ENCODE peak calls at places on chromosomes 11 and 22, in seven cellular contexts. One of them, this sample, is unnamed.
A peak's percentile ranks its signal among the peaks of the same experiment; 100 is the strongest.

GRCh38 chr22:24208012-24208749 is 26.9 kb downstream of the SUSD2 start:
- DNase-seq in mucosa of descending colon: no peak
- DNase-seq in esophagus squamous epithelium: no peak
- DNase-seq in foreskin fibroblast: peak; percentile 96
- DNase-seq in epithelial cell of esophagus: peak; percentile 97
- DNase-seq in cardiac muscle cell: no peak
- DNase-seq in neural progenitor cell: no peak
- DNase-seq in this sample: peak; percentile 96

GRCh38 chr11:28701760-28702449 is 593.7 kb downstream of the METTL15 start:
- DNase-seq in esophagus squamous epithelium: no peak
- DNase-seq in neural progenitor cell: no peak
- DNase-seq in mucosa of descending colon: no peak
- DNase-seq in epithelial cell of esophagus: peak; percentile 72
- DNase-seq in cardiac muscle cell: no peak
- DNase-seq in foreskin fibroblast: peak; percentile 29
- DNase-seq in this sample: no peak

GRCh38 chr11:105986554-105986953 is 35.5 kb downstream of the MSANTD4 start:
- DNase-seq in mucosa of descending colon: no peak
- DNase-seq in cardiac muscle cell: no peak
- DNase-seq in foreskin fibroblast: no peak
- DNase-seq in neural progenitor cell: no peak
- DNase-seq in esophagus squamous epithelium: no peak
- DNase-seq in epithelial cell of esophagus: no peak
- DNase-seq in this sample: no peak

GRCh38 chr11:66470015-66470414 is 3.3 kb downstream of the PELI3 start:
- DNase-seq in foreskin fibroblast: no peak
- DNase-seq in epithelial cell of esophagus: no peak
- DNase-seq in cardiac muscle cell: no peak
- DNase-seq in esophagus squamous epithelium: no peak
- DNase-seq in neural progenitor cell: no peak
- DNase-seq in mucosa of descending colon: no peak
- DNase-seq in this sample: no peak

GRCh38 chr22:40240160-40240559 is 62.4 kb downstream of the TNRC6B start:
- DNase-seq in epithelial cell of esophagus: no peak
- DNase-seq in foreskin fibroblast: no peak
- DNase-seq in cardiac muscle cell: no peak
- DNase-seq in esophagus squamous epithelium: no peak
- DNase-seq in mucosa of descending colon: no peak
- DNase-seq in neural progenitor cell: peak; percentile 75
- DNase-seq in this sample: no peak

GRCh38 chr11:80846979-80847378 is 1406.1 kb upstream of the TENM4 start:
- DNase-seq in epithelial cell of esophagus: no peak
- DNase-seq in neural progenitor cell: no peak
- DNase-seq in mucosa of descending colon: no peak
- DNase-seq in esophagus squamous epithelium: no peak
- DNase-seq in foreskin fibroblast: no peak
- DNase-seq in cardiac muscle cell: no peak
- DNase-seq in this sample: no peak

GRCh38 chr11:84437129-84438123 is 1151.3 kb upstream of the CCDC90B start:
- DNase-seq in foreskin fibroblast: peak; percentile 0
- DNase-seq in mucosa of descending colon: no peak
- DNase-seq in esophagus squamous epithelium: no peak
- DNase-seq in neural progenitor cell: peak; percentile 66
- DNase-seq in epithelial cell of esophagus: peak; percentile 45
- DNase-seq in cardiac muscle cell: peak; percentile 53
- DNase-seq in this sample: no peak

GRCh38 chr11:60182546-60183330 is at the start of gene MS4A6A:
- DNase-seq in cardiac muscle cell: no peak
- DNase-seq in esophagus squamous epithelium: no peak
- DNase-seq in mucosa of descending colon: no peak
- DNase-seq in foreskin fibroblast: no peak
- DNase-seq in epithelial cell of esophagus: peak; percentile 57
- DNase-seq in neural progenitor cell: no peak
- DNase-seq in this sample: no peak

GRCh38 chr22:36741204-36741793 is 34.6 kb downstream of the IFT27 start:
- DNase-seq in esophagus squamous epithelium: no peak
- DNase-seq in cardiac muscle cell: no peak
- DNase-seq in neural progenitor cell: peak; percentile 30
- DNase-seq in foreskin fibroblast: no peak
- DNase-seq in epithelial cell of esophagus: no peak
- DNase-seq in mucosa of descending colon: no peak
- DNase-seq in this sample: no peak

GRCh38 chr11:111303476-111303875 is 5.1 kb downstream of the POU2AF3 start:
- DNase-seq in cardiac muscle cell: no peak
- DNase-seq in mucosa of descending colon: peak; percentile 48
- DNase-seq in esophagus squamous epithelium: no peak
- DNase-seq in neural progenitor cell: no peak
- DNase-seq in foreskin fibroblast: no peak
- DNase-seq in epithelial cell of esophagus: peak; percentile 21
- DNase-seq in this sample: no peak

GRCh38 chr11:36591433-36591832 is 2.9 kb upstream of the IFTAP start:
- DNase-seq in foreskin fibroblast: no peak
- DNase-seq in esophagus squamous epithelium: no peak
- DNase-seq in mucosa of descending colon: no peak
- DNase-seq in cardiac muscle cell: no peak
- DNase-seq in epithelial cell of esophagus: no peak
- DNase-seq in neural progenitor cell: no peak
- DNase-seq in this sample: no peak

GRCh38 chr11:48237727-48238126 is 7.2 kb upstream of the OR4X2 start:
- DNase-seq in foreskin fibroblast: no peak
- DNase-seq in epithelial cell of esophagus: no peak
- DNase-seq in cardiac muscle cell: no peak
- DNase-seq in neural progenitor cell: no peak
- DNase-seq in mucosa of descending colon: no peak
- DNase-seq in esophagus squamous epithelium: no peak
- DNase-seq in this sample: no peak

GRCh38 chr11:117316197-117316961 is at the start of gene BACE1:
- DNase-seq in epithelial cell of esophagus: peak; percentile 74
- DNase-seq in mucosa of descending colon: peak; percentile 78
- DNase-seq in cardiac muscle cell: peak; percentile 93
- DNase-seq in neural progenitor cell: peak; percentile 96
- DNase-seq in esophagus squamous epithelium: no peak
- DNase-seq in foreskin fibroblast: peak; percentile 93
- DNase-seq in this sample: peak; percentile 66

GRCh38 chr11:64206457-64207246 is at the start of gene FERMT3:
- DNase-seq in neural progenitor cell: no peak
- DNase-seq in mucosa of descending colon: peak; percentile 90
- DNase-seq in esophagus squamous epithelium: no peak
- DNase-seq in epithelial cell of esophagus: no peak
- DNase-seq in foreskin fibroblast: no peak
- DNase-seq in cardiac muscle cell: no peak
- DNase-seq in this sample: no peak

GRCh38 chr11:107916671-107917241 is 11.5 kb upstream of the RAB39A start:
- DNase-seq in neural progenitor cell: peak; percentile 75
- DNase-seq in epithelial cell of esophagus: peak; percentile 37
- DNase-seq in mucosa of descending colon: peak; percentile 55
- DNase-seq in esophagus squamous epithelium: no peak
- DNase-seq in foreskin fibroblast: peak; percentile 10
- DNase-seq in cardiac muscle cell: peak; percentile 68
- DNase-seq in this sample: no peak

GRCh38 chr11:75346912-75347647 is 4.4 kb downstream of the ARRB1 start:
- DNase-seq in mucosa of descending colon: no peak
- DNase-seq in esophagus squamous epithelium: no peak
- DNase-seq in neural progenitor cell: no peak
- DNase-seq in cardiac muscle cell: no peak
- DNase-seq in foreskin fibroblast: peak; percentile 54
- DNase-seq in epithelial cell of esophagus: no peak
- DNase-seq in this sample: no peak

GRCh38 chr11:97732011-97732632 is 1288.6 kb upstream of the CNTN5 start:
- DNase-seq in epithelial cell of esophagus: peak; percentile 40
- DNase-seq in foreskin fibroblast: no peak
- DNase-seq in esophagus squamous epithelium: no peak
- DNase-seq in cardiac muscle cell: no peak
- DNase-seq in mucosa of descending colon: no peak
- DNase-seq in neural progenitor cell: no peak
- DNase-seq in this sample: no peak

GRCh38 chr11:819129-819931 is 616 bp downstream of the PNPLA2 start:
- DNase-seq in esophagus squamous epithelium: peak; percentile 62
- DNase-seq in neural progenitor cell: peak; percentile 98
- DNase-seq in mucosa of descending colon: peak; percentile 96
- DNase-seq in epithelial cell of esophagus: peak; percentile 92
- DNase-seq in cardiac muscle cell: peak; percentile 98
- DNase-seq in foreskin fibroblast: peak; percentile 96
- DNase-seq in this sample: peak; percentile 44

GRCh38 chr11:58926251-58926650 is 13.0 kb upstream of the GLYATL1 start:
- DNase-seq in epithelial cell of esophagus: no peak
- DNase-seq in foreskin fibroblast: no peak
- DNase-seq in cardiac muscle cell: no peak
- DNase-seq in mucosa of descending colon: no peak
- DNase-seq in neural progenitor cell: no peak
- DNase-seq in esophagus squamous epithelium: no peak
- DNase-seq in this sample: no peak

GRCh38 chr11:12777208-12777874 is 103.1 kb downstream of the TEAD1 start:
- DNase-seq in cardiac muscle cell: no peak
- DNase-seq in esophagus squamous epithelium: no peak
- DNase-seq in mucosa of descending colon: no peak
- DNase-seq in neural progenitor cell: no peak
- DNase-seq in foreskin fibroblast: peak; percentile 82
- DNase-seq in epithelial cell of esophagus: no peak
- DNase-seq in this sample: no peak

GRCh38 chr22:33932997-33933396 is 12.7 kb upstream of the LARGE1 start:
- DNase-seq in cardiac muscle cell: no peak
- DNase-seq in neural progenitor cell: no peak
- DNase-seq in mucosa of descending colon: no peak
- DNase-seq in foreskin fibroblast: no peak
- DNase-seq in epithelial cell of esophagus: peak; percentile 21
- DNase-seq in esophagus squamous epithelium: no peak
- DNase-seq in this sample: no peak
- H3K4me3 ChIP-seq in cardiac muscle cell: no peak overlapping the region
- H3K4me3 ChIP-seq in neural progenitor cell: no peak overlapping the region
- H3K4me3 ChIP-seq in mucosa of descending colon: no peak overlapping the region
- H3K4me3 ChIP-seq in foreskin fibroblast: no peak overlapping the region
- H3K4me3 ChIP-seq in epithelial cell of esophagus: no peak overlapping the region
- H3K4me3 ChIP-seq in esophagus squamous epithelium: no peak overlapping the region
- H3K4me3 ChIP-seq in this sample: no peak overlapping the region

DNA sequence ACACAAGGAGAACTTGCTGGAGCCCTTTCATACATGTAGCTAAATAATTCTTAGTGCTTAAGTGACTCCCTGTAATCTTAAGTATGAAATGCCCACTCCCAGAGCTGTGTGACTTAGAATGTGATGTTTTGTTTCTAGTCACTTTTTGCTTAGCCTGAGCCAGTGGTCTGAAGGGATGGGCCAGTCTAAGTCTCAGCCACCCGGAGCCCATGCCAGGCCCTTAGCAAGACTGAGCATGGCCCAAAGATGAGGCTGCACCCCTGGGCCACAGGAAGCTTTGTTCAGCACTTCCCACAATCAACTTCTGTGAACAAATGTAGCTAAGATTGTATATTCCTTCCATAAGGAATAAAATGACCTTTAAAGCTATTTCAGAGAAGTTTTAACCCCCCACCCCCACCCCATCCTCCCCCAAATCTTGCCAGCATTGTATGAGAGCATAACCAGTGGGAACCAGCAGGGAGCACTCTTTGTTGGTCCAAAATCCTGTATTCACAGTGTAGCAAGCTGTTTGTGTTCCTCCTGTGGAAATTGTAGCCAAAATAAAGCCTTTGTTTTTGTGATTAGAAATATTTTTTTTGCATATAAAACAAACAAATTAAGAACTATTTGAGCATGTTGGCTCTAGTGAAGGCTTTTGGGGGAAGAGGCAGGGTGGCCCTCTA is 73.8 kb upstream of the GAL start:
- DNase-seq in esophagus squamous epithelium: no peak
- DNase-seq in epithelial cell of esophagus: no peak
- DNase-seq in neural progenitor cell: peak; percentile 43
- DNase-seq in mucosa of descending colon: no peak
- DNase-seq in foreskin fibroblast: peak; percentile 41
- DNase-seq in cardiac muscle cell: no peak
- DNase-seq in this sample: no peak
- TF ChIP-seq CTCF in esophagus squamous epithelium: no peak
- TF ChIP-seq CTCF in epithelial cell of esophagus: peak; percentile 28
- TF ChIP-seq CTCF in neural progenitor cell: peak; percentile 45
- TF ChIP-seq CTCF in mucosa of descending colon: no peak
- TF ChIP-seq CTCF in foreskin fibroblast: peak; percentile 43
- TF ChIP-seq CTCF in cardiac muscle cell: peak; percentile 39
- TF ChIP-seq CTCF in this sample: peak; percentile 47

GRCh38 chr22:46057206-46057605 is 80.2 kb upstream of the WNT7B start:
- DNase-seq in cardiac muscle cell: no peak
- DNase-seq in esophagus squamous epithelium: no peak
- DNase-seq in neural progenitor cell: no peak
- DNase-seq in mucosa of descending colon: peak; percentile 22
- DNase-seq in epithelial cell of esophagus: no peak
- DNase-seq in foreskin fibroblast: peak; percentile 59
- DNase-seq in this sample: no peak
- H3K4me3 ChIP-seq in cardiac muscle cell: no peak overlapping the region
- H3K4me3 ChIP-seq in esophagus squamous epithelium: peak overlapping the region; percentile 48
- H3K4me3 ChIP-seq in neural progenitor cell: no peak overlapping the region
- H3K4me3 ChIP-seq in mucosa of descending colon: no peak overlapping the region
- H3K4me3 ChIP-seq in epithelial cell of esophagus: no peak overlapping the region
- H3K4me3 ChIP-seq in foreskin fibroblast: peak overlapping the region; percentile 58
- H3K4me3 ChIP-seq in this sample: peak overlapping the region; percentile 27

DNA sequence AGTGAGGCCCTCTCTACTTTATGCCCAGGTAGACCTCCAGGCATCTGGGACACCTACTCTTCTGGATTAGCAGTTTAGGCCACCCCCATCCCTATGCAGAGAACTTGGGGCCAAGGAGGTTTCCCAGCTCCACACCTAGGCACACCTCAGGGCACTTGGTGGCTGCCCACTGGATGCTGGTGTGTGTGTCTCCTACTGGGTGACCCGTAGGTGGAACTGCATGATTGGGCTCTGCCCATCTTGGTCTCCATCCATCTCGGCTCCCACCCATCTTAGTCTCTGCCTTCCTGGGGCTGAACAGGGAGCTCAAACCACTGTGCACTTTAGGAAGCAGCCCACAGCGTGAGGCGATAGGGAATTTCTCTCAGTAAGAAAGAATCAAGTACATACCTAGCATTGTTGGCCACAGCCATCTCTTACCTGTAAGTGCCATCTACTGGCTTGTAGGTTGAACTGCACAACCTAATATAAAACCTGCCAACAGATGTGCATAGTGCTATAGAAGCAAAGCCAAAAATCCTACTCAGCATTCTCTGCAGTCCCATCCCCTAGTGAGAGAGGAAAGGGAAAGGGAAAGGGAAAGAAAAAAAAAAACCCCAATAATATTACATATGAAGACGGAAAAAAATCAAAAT is 61.6 kb upstream of the PTPN5 start:
- DNase-seq in cardiac muscle cell: peak; percentile 61
- DNase-seq in foreskin fibroblast: peak; percentile 35
- DNase-seq in neural progenitor cell: peak; percentile 69
- DNase-seq in epithelial cell of esophagus: peak; percentile 70
- DNase-seq in mucosa of descending colon: no peak
- DNase-seq in esophagus squamous epithelium: no peak
- DNase-seq in this sample: no peak
- TF ChIP-seq CTCF in cardiac muscle cell: peak; percentile 38
- TF ChIP-seq CTCF in foreskin fibroblast: peak; percentile 16
- TF ChIP-seq CTCF in neural progenitor cell: peak; percentile 75
- TF ChIP-seq CTCF in epithelial cell of esophagus: peak; percentile 74
- TF ChIP-seq CTCF in mucosa of descending colon: no peak
- TF ChIP-seq CTCF in esophagus squamous epithelium: no peak
- TF ChIP-seq CTCF in this sample: peak; percentile 44